ENCODE peak calls at places on chromosome 9, in ten cellular contexts. One of them, this sample, is unnamed.

GRCh38 chr9:21933865-21934264 is 60.3 kb downstream of the CDKN2A start:
- DNase-seq in kidney epithelial cell: no peak
- DNase-seq in brain microvascular endothelial cell: peak
- DNase-seq in fibroblast of villous mesenchyme: no peak
- DNase-seq in sigmoid colon: no peak
- DNase-seq in IMR-90: peak
- DNase-seq in CD8-positive, alpha-beta T cell: no peak
- DNase-seq in mammary epithelial cell: peak
- DNase-seq in breast epithelium: no peak
- DNase-seq in CD14-positive monocyte: no peak
- DNase-seq in this sample: no peak

GRCh38 chr9:21504894-21505293 is 22.8 kb upstream of the IFNE start:
- DNase-seq in breast epithelium: no peak
- DNase-seq in CD14-positive monocyte: no peak
- DNase-seq in mammary epithelial cell: no peak
- DNase-seq in brain microvascular endothelial cell: no peak
- DNase-seq in kidney epithelial cell: no peak
- DNase-seq in IMR-90: no peak
- DNase-seq in sigmoid colon: no peak
- DNase-seq in fibroblast of villous mesenchyme: no peak
- DNase-seq in CD8-positive, alpha-beta T cell: no peak
- DNase-seq in this sample: no peak

GRCh38 chr9:88106492-88106891 is 31.8 kb downstream of the SPATA31C2 start:
- DNase-seq in kidney epithelial cell: no peak
- DNase-seq in breast epithelium: no peak
- DNase-seq in sigmoid colon: no peak
- DNase-seq in fibroblast of villous mesenchyme: peak
- DNase-seq in IMR-90: peak
- DNase-seq in mammary epithelial cell: peak
- DNase-seq in CD14-positive monocyte: no peak
- DNase-seq in CD8-positive, alpha-beta T cell: no peak
- DNase-seq in brain microvascular endothelial cell: no peak
- DNase-seq in this sample: no peak

GRCh38 chr9:6230037-6230778 is 14.6 kb downstream of the IL33 start:
- DNase-seq in kidney epithelial cell: no peak
- DNase-seq in mammary epithelial cell: peak
- DNase-seq in CD14-positive monocyte: no peak
- DNase-seq in breast epithelium: no peak
- DNase-seq in CD8-positive, alpha-beta T cell: no peak
- DNase-seq in fibroblast of villous mesenchyme: peak
- DNase-seq in IMR-90: peak
- DNase-seq in sigmoid colon: no peak
- DNase-seq in brain microvascular endothelial cell: peak
- DNase-seq in this sample: no peak

GRCh38 chr9:129613520-129614175 is 7.3 kb downstream of the C9orf50 start:
- DNase-seq in kidney epithelial cell: no peak
- DNase-seq in CD8-positive, alpha-beta T cell: no peak
- DNase-seq in IMR-90: no peak
- DNase-seq in mammary epithelial cell: no peak
- DNase-seq in brain microvascular endothelial cell: no peak
- DNase-seq in breast epithelium: no peak
- DNase-seq in fibroblast of villous mesenchyme: no peak
- DNase-seq in CD14-positive monocyte: no peak
- DNase-seq in sigmoid colon: peak
- DNase-seq in this sample: no peak

GRCh38 chr9:91116226-91116625 is 245.5 kb downstream of the AUH start:
- DNase-seq in mammary epithelial cell: no peak
- DNase-seq in IMR-90: no peak
- DNase-seq in CD8-positive, alpha-beta T cell: no peak
- DNase-seq in CD14-positive monocyte: no peak
- DNase-seq in kidney epithelial cell: no peak
- DNase-seq in sigmoid colon: no peak
- DNase-seq in breast epithelium: no peak
- DNase-seq in fibroblast of villous mesenchyme: no peak
- DNase-seq in brain microvascular endothelial cell: no peak
- DNase-seq in this sample: no peak

GRCh38 chr9:272251-273213 is 57.9 kb downstream of the DOCK8 start:
- DNase-seq in CD14-positive monocyte: peak
- DNase-seq in breast epithelium: no peak
- DNase-seq in IMR-90: no peak
- DNase-seq in brain microvascular endothelial cell: no peak
- DNase-seq in sigmoid colon: no peak
- DNase-seq in CD8-positive, alpha-beta T cell: peak
- DNase-seq in kidney epithelial cell: no peak
- DNase-seq in mammary epithelial cell: no peak
- DNase-seq in fibroblast of villous mesenchyme: no peak
- DNase-seq in this sample: no peak

GRCh38 chr9:116312221-116312620 is 158.6 kb downstream of the PAPPA start:
- DNase-seq in kidney epithelial cell: no peak
- DNase-seq in fibroblast of villous mesenchyme: peak
- DNase-seq in breast epithelium: no peak
- DNase-seq in brain microvascular endothelial cell: no peak
- DNase-seq in mammary epithelial cell: no peak
- DNase-seq in CD14-positive monocyte: no peak
- DNase-seq in IMR-90: peak
- DNase-seq in CD8-positive, alpha-beta T cell: no peak
- DNase-seq in sigmoid colon: no peak
- DNase-seq in this sample: no peak

GRCh38 chr9:91729558-91729842 is 220.5 kb downstream of the ROR2 start:
- DNase-seq in CD14-positive monocyte: no peak
- DNase-seq in sigmoid colon: no peak
- DNase-seq in breast epithelium: no peak
- DNase-seq in brain microvascular endothelial cell: no peak
- DNase-seq in IMR-90: no peak
- DNase-seq in fibroblast of villous mesenchyme: no peak
- DNase-seq in CD8-positive, alpha-beta T cell: no peak
- DNase-seq in kidney epithelial cell: no peak
- DNase-seq in mammary epithelial cell: no peak
- DNase-seq in this sample: no peak

GRCh38 chr9:77838986-77839385 is 190.9 kb upstream of the GNA14 start:
- DNase-seq in IMR-90: no peak
- DNase-seq in fibroblast of villous mesenchyme: no peak
- DNase-seq in mammary epithelial cell: no peak
- DNase-seq in CD14-positive monocyte: no peak
- DNase-seq in breast epithelium: no peak
- DNase-seq in brain microvascular endothelial cell: no peak
- DNase-seq in sigmoid colon: no peak
- DNase-seq in CD8-positive, alpha-beta T cell: no peak
- DNase-seq in kidney epithelial cell: no peak
- DNase-seq in this sample: no peak

GRCh38 chr9:133304158-133304470 is 29.1 kb upstream of the ABO start:
- DNase-seq in kidney epithelial cell: no peak
- DNase-seq in IMR-90: no peak
- DNase-seq in CD8-positive, alpha-beta T cell: no peak
- DNase-seq in brain microvascular endothelial cell: no peak
- DNase-seq in mammary epithelial cell: no peak
- DNase-seq in breast epithelium: no peak
- DNase-seq in CD14-positive monocyte: no peak
- DNase-seq in sigmoid colon: no peak
- DNase-seq in fibroblast of villous mesenchyme: no peak
- DNase-seq in this sample: no peak
- TF ChIP-seq CTCF in kidney epithelial cell: no peak
- TF ChIP-seq CTCF in IMR-90: no peak
- TF ChIP-seq CTCF in CD8-positive, alpha-beta T cell: no peak
- TF ChIP-seq CTCF in brain microvascular endothelial cell: no peak
- TF ChIP-seq CTCF in mammary epithelial cell: no peak
- TF ChIP-seq CTCF in breast epithelium: no peak
- TF ChIP-seq CTCF in CD14-positive monocyte: no peak
- TF ChIP-seq CTCF in sigmoid colon: no peak
- TF ChIP-seq CTCF in fibroblast of villous mesenchyme: no peak
- TF ChIP-seq CTCF in this sample: no peak

GRCh38 chr9:96654450-96655197 is 493 bp downstream of the PRXL2C start:
- DNase-seq in kidney epithelial cell: peak
- DNase-seq in IMR-90: peak
- DNase-seq in breast epithelium: peak
- DNase-seq in CD14-positive monocyte: peak
- DNase-seq in mammary epithelial cell: peak
- DNase-seq in sigmoid colon: peak
- DNase-seq in brain microvascular endothelial cell: peak
- DNase-seq in CD8-positive, alpha-beta T cell: peak
- DNase-seq in fibroblast of villous mesenchyme: peak
- DNase-seq in this sample: peak
- TF ChIP-seq CTCF in kidney epithelial cell: no peak
- TF ChIP-seq CTCF in IMR-90: peak
- TF ChIP-seq CTCF in breast epithelium: no peak
- TF ChIP-seq CTCF in CD14-positive monocyte: no peak
- TF ChIP-seq CTCF in mammary epithelial cell: peak
- TF ChIP-seq CTCF in sigmoid colon: no peak
- TF ChIP-seq CTCF in brain microvascular endothelial cell: no peak
- TF ChIP-seq CTCF in CD8-positive, alpha-beta T cell: no peak
- TF ChIP-seq CTCF in fibroblast of villous mesenchyme: no peak
- TF ChIP-seq CTCF in this sample: no peak

DNA sequence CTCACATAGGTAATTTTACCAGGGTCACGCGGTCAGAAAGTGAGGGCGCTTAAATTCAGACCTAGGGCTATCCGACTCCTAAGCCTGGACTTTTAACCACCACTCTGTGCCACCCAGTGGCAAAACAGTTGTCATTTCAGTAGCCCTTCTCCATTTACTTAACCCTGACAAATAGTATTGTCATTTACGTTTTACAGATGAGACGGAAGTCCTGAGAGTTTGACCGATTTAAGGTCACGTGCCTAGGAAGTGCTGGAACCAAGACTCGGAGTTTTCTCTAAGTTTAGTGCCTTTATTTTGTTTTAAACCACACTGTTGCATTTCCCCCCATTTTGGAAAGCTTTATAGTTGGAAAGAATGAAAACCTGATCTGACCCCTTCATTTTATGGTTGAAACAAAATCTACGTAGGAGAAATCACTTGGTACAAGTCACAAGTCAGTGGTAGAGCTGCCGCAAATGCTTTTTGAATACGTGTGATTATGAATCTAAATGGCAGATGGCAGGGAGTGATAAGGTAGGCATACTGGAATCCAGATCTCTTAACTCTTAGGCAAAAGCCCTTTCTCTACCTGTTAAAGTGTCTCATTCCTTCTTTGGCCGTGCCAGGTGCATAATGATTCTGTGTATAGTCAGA is 701 bp downstream of the MRRF start:
- DNase-seq in mammary epithelial cell: peak
- DNase-seq in brain microvascular endothelial cell: no peak
- DNase-seq in fibroblast of villous mesenchyme: peak
- DNase-seq in CD8-positive, alpha-beta T cell: no peak
- DNase-seq in kidney epithelial cell: peak
- DNase-seq in IMR-90: peak
- DNase-seq in sigmoid colon: no peak
- DNase-seq in breast epithelium: no peak
- DNase-seq in CD14-positive monocyte: peak
- DNase-seq in this sample: no peak
- TF ChIP-seq CTCF in mammary epithelial cell: peak
- TF ChIP-seq CTCF in brain microvascular endothelial cell: no peak
- TF ChIP-seq CTCF in fibroblast of villous mesenchyme: no peak
- TF ChIP-seq CTCF in CD8-positive, alpha-beta T cell: no peak
- TF ChIP-seq CTCF in kidney epithelial cell: no peak
- TF ChIP-seq CTCF in IMR-90: no peak
- TF ChIP-seq CTCF in sigmoid colon: no peak
- TF ChIP-seq CTCF in breast epithelium: no peak
- TF ChIP-seq CTCF in CD14-positive monocyte: peak
- TF ChIP-seq CTCF in this sample: no peak

DNA sequence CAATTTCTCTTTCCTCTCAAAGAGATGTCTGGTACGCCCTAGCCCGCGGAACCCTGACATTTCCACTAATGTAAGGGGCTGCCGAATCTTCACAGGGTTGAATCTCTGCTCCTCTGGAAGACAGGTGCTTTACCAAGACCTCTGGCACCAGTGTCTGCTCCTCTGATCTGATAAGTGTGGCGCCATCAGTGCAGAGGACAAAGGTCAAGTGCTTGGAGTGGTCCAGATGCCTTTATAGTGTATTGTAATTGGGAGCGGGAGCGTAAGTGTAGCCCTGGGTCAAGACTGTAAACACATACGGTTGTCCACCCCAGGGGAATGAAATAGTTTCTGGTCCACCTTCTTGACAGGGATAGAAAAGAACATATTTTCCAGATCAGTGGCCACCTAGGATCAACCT is 17.7 kb downstream of the ADAMTSL2 start:
- DNase-seq in IMR-90: no peak
- DNase-seq in sigmoid colon: no peak
- DNase-seq in CD14-positive monocyte: no peak
- DNase-seq in brain microvascular endothelial cell: no peak
- DNase-seq in CD8-positive, alpha-beta T cell: no peak
- DNase-seq in breast epithelium: no peak
- DNase-seq in kidney epithelial cell: no peak
- DNase-seq in fibroblast of villous mesenchyme: no peak
- DNase-seq in mammary epithelial cell: no peak
- DNase-seq in this sample: no peak
- TF ChIP-seq CTCF in IMR-90: no peak
- TF ChIP-seq CTCF in sigmoid colon: no peak
- TF ChIP-seq CTCF in CD14-positive monocyte: no peak
- TF ChIP-seq CTCF in brain microvascular endothelial cell: no peak
- TF ChIP-seq CTCF in CD8-positive, alpha-beta T cell: no peak
- TF ChIP-seq CTCF in breast epithelium: no peak
- TF ChIP-seq CTCF in kidney epithelial cell: no peak
- TF ChIP-seq CTCF in fibroblast of villous mesenchyme: no peak
- TF ChIP-seq CTCF in mammary epithelial cell: no peak
- TF ChIP-seq CTCF in this sample: no peak

This sample was measured in coronary artery.